ENCODE peak calls at places on chromosomes 3 and 15, in four cellular contexts. Y, O, X and U are unnamed samples.

GRCh38 chr3:50529996-50530706 is 26.7 kb upstream of the CACNA2D2 start:
- DNase-seq in Y (no peak), O (no peak), X (no peak), U (no peak)

GRCh38 chr3:125440559-125440955 is 65.4 kb upstream of the ZNF148 start:
- DNase-seq in Y (peak), O (no peak), X (peak), U (no peak)

GRCh38 chr3:150253622-150254021 is 154.5 kb upstream of the TSC22D2 start:
- DNase-seq in Y (peak), O (no peak), X (peak), U (no peak)

GRCh38 chr3:177056927-177057326 is 140.4 kb downstream of the TBL1XR1 start:
- DNase-seq in Y (no peak), O (no peak), X (no peak), U (no peak)

GRCh38 chr15:63599401-63600000 is 2.3 kb downstream of the FBXL22 start:
- DNase-seq in Y (peak), O (no peak), X (peak), U (no peak)

GRCh38 chr3:29527251-29527650 is 246.4 kb downstream of the RBMS3 start:
- DNase-seq in Y (no peak), O (no peak), X (no peak), U (no peak)

GRCh38 chr3:133135303-133135702 is 97.1 kb downstream of the TMEM108 start:
- DNase-seq in Y (no peak), O (no peak), X (no peak), U (no peak)

GRCh38 chr3:142889263-142890014 is 556 bp upstream of the PCOLCE2 start:
- DNase-seq in Y (no peak), O (no peak), X (no peak), U (no peak)

GRCh38 chr3:11096266-11097135 is 57.8 kb upstream of the HRH1 start:
- DNase-seq in Y (no peak), O (no peak), X (peak), U (peak)

GRCh38 chr3:39143051-39143885 is 10.1 kb downstream of the CSRNP1 start:
- DNase-seq in Y (no peak), O (no peak), X (no peak), U (no peak)

GRCh38 chr3:44893097-44893496 is 18.7 kb downstream of the TGM4 start:
- DNase-seq in Y (no peak), O (no peak), X (no peak), U (no peak)

GRCh38 chr3:188683032-188683491 is 488.7 kb upstream of the TPRG1 start:
- DNase-seq in Y (peak), O (no peak), X (no peak), U (no peak)

GRCh38 chr3:174844746-174845145 is 14.4 kb upstream of the NAALADL2 start:
- DNase-seq in Y (no peak), O (no peak), X (no peak), U (no peak)

GRCh38 chr3:36172699-36173098 is 207.6 kb upstream of the STAC start:
- DNase-seq in Y (no peak), O (no peak), X (no peak), U (no peak)

GRCh38 chr3:196662033-196662432 is 22.5 kb downstream of the NRROS start:
- DNase-seq in Y (no peak), O (no peak), X (no peak), U (no peak)

GRCh38 chr3:146159037-146159436 is 1.9 kb downstream of the PLOD2 start:
- DNase-seq in Y (no peak), O (no peak), X (no peak), U (no peak)

GRCh38 chr3:45929042-45929679 is 14.1 kb upstream of the CXCR6 start:
- DNase-seq in Y (peak), O (no peak), X (peak), U (peak)

GRCh38 chr15:92393287-92393993 is at the start of gene ST8SIA2:
- DNase-seq in Y (no peak), O (no peak), X (no peak), U (peak)

GRCh38 chr15:98292442-98293240 is 332.1 kb downstream of the ARRDC4 start:
- DNase-seq in Y (peak), O (no peak), X (peak), U (peak)

GRCh38 chr15:73682597-73683090 is 1.5 kb upstream of the CD276 start:
- DNase-seq in Y (no peak), O (no peak), X (no peak), U (no peak)

GRCh38 chr3:66487475-66487874 is 13.3 kb downstream of the LRIG1 start:
- DNase-seq in Y (no peak), O (no peak), X (no peak), U (no peak)

GRCh38 chr15:71526061-71526460 is 284.3 kb upstream of the NR2E3 start:
- DNase-seq in Y (no peak), O (no peak), X (no peak), U (no peak)

GRCh38 chr15:90705212-90705611 is 11.9 kb upstream of the BLM start:
- DNase-seq in Y (no peak), O (no peak), X (no peak), U (no peak)

GRCh38 chr15:45573961-45574629 is 13.1 kb upstream of the BLOC1S6 start:
- DNase-seq in Y (peak), O (no peak), X (peak), U (no peak)

GRCh38 chr3:111733856-111734255 is 125.2 kb upstream of the PHLDB2 start:
- DNase-seq in Y (no peak), O (no peak), X (no peak), U (no peak)

GRCh38 chr3:183826854-183827253 is 1.5 kb upstream of the MAP6D1 start:
- DNase-seq in Y (no peak), O (no peak), X (no peak), U (no peak)

GRCh38 chr3:6526321-6526720 is 334.6 kb upstream of the GRM7 start:
- DNase-seq in Y (no peak), O (no peak), X (no peak), U (no peak)

GRCh38 chr15:41493902-41494189 is 172 bp downstream of the ITPKA start:
- DNase-seq in Y (no peak), O (no peak), X (no peak), U (no peak)

GRCh38 chr15:41493205-41493901 is at the start of gene ITPKA:
- DNase-seq in Y (peak), O (peak), X (peak), U (peak)

GRCh38 chr15:41494190-41494921 is 682 bp downstream of the ITPKA start:
- DNase-seq in Y (peak), O (no peak), X (peak), U (peak)

GRCh38 chr15:41495736-41496599 is 2.3 kb downstream of the ITPKA start:
- DNase-seq in Y (peak), O (no peak), X (peak), U (no peak)

DNA sequence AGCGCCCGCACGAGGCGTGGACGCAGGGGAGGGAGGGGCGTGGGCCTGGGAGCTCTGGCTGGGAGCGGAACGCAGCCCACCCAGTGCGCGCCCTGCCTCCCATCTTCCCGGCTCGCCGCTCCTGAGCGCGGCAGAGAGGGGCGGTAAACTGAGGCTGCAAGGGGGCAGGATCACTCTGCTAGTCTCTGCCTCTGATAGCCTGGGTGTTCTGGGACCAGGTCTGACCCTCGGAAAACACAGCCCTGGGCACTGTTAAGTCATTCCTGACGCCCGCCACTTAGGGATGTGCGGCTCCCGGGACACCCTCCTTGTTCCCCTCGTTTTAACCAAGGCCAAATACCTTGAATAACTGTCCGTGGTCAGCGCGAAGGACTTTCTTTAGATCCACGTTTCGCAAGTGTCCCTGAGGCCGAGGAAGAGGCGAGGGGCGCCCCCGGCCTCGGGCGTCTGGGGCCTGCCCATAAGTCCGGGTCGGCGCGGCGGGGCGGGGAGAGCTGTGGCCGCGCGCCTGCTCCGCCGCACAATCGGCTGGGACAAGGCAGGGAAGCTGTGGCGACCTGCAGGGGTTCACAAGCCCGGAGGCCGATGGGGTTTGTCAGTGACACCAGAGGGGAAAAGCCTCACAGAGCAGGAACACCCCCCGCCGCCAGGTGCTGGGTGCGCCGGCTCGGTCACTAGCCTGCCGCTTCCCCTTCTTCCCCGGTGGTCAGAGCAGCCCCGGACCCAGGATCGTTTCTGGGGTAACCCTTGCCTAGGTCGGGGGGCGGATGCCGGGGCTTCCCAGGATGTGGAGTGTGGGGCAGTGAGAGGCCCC is 1.5 kb downstream of the ITPKA start:
- DNase-seq in Y (no peak), O (no peak), X (peak), U (no peak)
- TF ChIP-seq BHLHE40 in Y (no peak), O (no peak), X (no peak), U (no peak)

GRCh38 chr3:170059447-170059846 is 21.7 kb downstream of the GPR160 start:
- DNase-seq in Y (no peak), O (no peak), X (no peak), U (no peak)
- TF ChIP-seq FOXM1 in Y (no peak), O (no peak), X (no peak), U (no peak)

DNA sequence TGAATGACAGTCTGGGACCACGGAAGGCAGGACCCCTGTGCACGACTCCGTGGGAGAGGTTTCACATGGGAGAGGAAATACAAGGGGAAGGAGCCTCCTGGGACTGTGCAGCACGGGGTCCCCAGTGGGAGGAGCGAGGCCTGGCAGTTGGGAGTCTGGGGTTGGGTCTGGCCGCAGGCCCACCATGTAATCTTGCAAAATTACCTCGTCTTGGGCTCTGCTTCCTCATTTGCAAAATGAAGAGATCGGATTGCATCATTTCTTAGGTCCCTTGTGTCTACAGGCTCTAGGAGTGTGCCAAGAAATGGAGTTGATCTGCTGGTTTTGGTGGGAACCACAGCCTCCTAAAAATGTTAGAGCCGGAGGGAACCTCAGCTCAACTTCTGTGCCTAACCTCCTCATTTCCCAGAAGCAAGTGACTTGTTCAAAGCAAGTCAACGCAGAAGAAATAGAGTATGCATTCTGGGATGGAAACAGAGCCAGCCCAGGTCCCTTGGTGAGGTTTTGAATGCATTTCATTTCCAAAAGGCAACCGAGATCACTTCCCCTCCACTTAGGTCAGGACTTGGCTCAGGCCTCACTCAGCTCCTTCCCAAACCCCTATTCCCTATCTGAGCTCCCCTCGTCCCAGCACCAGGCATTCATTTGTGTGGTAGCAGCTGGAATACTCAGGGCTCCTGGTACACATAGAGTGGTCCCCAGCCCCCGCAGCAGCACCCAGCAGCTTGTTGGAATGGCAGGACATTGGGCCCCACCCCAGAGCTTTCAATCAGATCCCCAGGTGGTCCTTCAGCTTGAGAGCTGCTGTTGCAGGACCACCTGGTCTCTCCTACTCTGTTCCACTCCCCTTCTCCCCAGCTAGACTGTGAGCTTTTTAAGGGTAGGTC is 267.7 kb downstream of the XXYLT1 start:
- DNase-seq in Y (no peak), O (no peak), X (no peak), U (no peak)
- TF ChIP-seq BHLHE40 in Y (no peak), O (no peak), X (no peak), U (no peak)

GRCh38 chr3:113431811-113432210 is 9.5 kb downstream of the CFAP44 start:
- DNase-seq in Y (no peak), O (no peak), X (no peak), U (no peak)
- TF ChIP-seq FOXM1 in Y (no peak), O (no peak), X (no peak), U (no peak)

DNA sequence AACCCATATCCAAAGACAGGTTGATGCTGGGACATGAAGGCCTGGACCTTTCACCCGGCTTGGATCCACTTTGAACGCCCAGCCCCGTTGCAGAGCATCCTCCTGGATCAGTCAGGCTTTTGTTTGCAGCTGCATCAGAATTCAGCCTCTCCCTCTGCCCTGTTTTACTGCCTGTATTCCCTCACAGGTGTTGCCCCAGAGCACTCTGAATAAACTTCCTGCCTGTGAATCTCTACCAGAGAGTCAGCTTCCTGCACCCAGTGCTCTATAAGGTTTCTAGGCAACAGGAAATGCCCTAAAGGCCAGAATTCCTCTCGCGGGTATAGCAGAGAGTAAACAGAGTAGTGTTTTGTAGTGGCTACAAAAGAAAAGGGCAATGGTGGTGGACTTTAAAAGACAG is 174.5 kb upstream of the IL12A start:
- DNase-seq in Y (no peak), O (no peak), X (no peak), U (no peak)
- TF ChIP-seq BHLHE40 in Y (no peak), O (no peak), X (no peak), U (no peak)

DNA sequence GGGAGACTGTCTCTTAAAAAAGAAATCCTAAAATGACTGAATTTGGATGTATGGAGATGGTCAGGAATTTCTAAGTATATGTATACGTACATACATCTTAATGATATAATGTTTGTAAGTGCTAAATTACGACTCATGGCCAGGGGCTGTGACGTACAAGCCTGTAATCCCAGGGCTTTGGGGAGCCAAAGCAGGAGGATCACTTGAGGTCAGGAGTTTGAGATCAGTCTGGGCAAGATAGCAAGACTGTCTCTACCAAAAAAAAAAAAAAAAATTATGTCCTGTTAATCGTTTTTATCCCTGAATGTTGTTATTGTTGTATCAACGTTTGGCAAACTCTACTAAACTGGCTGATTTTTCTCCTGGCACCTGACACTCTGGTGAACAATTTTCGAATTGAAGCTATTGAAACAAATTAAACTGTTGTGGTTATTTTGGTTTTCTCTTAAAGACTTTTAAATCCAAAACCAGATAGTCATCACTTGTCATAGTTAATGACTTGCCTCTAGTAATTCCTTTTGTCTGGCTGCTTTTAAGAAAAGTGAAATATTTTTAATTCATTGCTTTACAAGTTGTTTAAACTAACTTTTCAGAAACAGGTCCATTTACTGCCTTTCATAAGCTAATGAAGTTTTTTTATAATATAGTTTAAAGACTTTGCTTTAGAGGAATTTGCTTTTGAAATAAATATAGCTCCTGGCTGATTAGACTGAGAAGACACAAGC is 7.0 kb downstream of the MORF4L1 start:
- DNase-seq in Y (no peak), O (no peak), X (peak), U (no peak)
- TF ChIP-seq FOXM1 in Y (no peak), O (no peak), X (no peak), U (no peak)

GRCh38 chr15:66952756-66953522 is 112.5 kb upstream of the SMAD3 start:
- DNase-seq in Y (no peak), O (no peak), X (no peak), U (no peak)
- TF ChIP-seq BHLHE40 in Y (no peak), O (no peak), X (peak), U (no peak)